ENCODE peak calls at places on chromosomes 12 and 14, in six cellular contexts. X is H4, Y is RWPE1, E is RPMI8226, Q is Daoy, H is NCI-H1048. N is an unnamed sample.

GRCh38 chr14:22852940-22853767 is 16.8 kb downstream of the MMP14 start:
- DNase-seq in E (peak), H (peak), Y (peak), Q (peak), X (peak), N (peak)

GRCh38 chr14:73526036-73526984 is 10.6 kb upstream of the ACOT1 start:
- DNase-seq in H (no peak), X (no peak), Q (peak), E (no peak), Y (peak), N (no peak)

GRCh38 chr14:89418452-89418851 is 1.4 kb upstream of the FOXN3 start:
- DNase-seq in E (peak), Y (no peak), H (no peak), Q (peak), X (no peak), N (no peak)

GRCh38 chr14:95667251-95667693 is 19.0 kb upstream of the TCL1B start:
- DNase-seq in X (no peak), Q (no peak), E (no peak), Y (no peak), H (no peak), N (no peak)

GRCh38 chr12:113298861-113299545 is 35.9 kb downstream of the SLC8B1 start:
- DNase-seq in E (no peak), X (no peak), Y (no peak), Q (peak), H (no peak), N (no peak)

GRCh38 chr14:33791971-33792370 is 158.9 kb downstream of the EGLN3 start:
- DNase-seq in Q (no peak), Y (no peak), X (no peak), H (no peak), E (no peak), N (no peak)

GRCh38 chr14:21913759-21914158 is 240.1 kb upstream of the OR4E1 start:
- DNase-seq in E (peak), X (peak), H (peak), Y (peak), Q (peak), N (peak)

GRCh38 chr14:50714452-50715073 is 46.5 kb upstream of the SAV1 start:
- DNase-seq in Q (peak), X (peak), E (peak), Y (peak), H (no peak), N (peak)

GRCh38 chr14:101071493-101071891 is 168.0 kb upstream of the RTL1 start:
- DNase-seq in H (no peak), X (no peak), Y (no peak), E (no peak), Q (no peak), N (no peak)

GRCh38 chr14:102973706-102974280 is 51.3 kb downstream of the AMN start:
- DNase-seq in H (no peak), E (no peak), Q (no peak), Y (no peak), X (no peak), N (no peak)

GRCh38 chr12:91347686-91348085 is 165.1 kb upstream of the DCN start:
- DNase-seq in Q (no peak), X (no peak), H (no peak), E (no peak), Y (no peak), N (no peak)

GRCh38 chr14:86885280-86885679 is 1107.7 kb downstream of the GALC start:
- DNase-seq in Y (no peak), E (no peak), X (no peak), Q (no peak), H (no peak), N (no peak)

GRCh38 chr12:45596366-45596765 is 133.1 kb upstream of the ARID2 start:
- DNase-seq in E (no peak), X (no peak), H (no peak), Y (no peak), Q (no peak), N (no peak)

GRCh38 chr14:51692646-51693045 is 40.9 kb downstream of the FRMD6 start:
- DNase-seq in E (no peak), X (no peak), Q (no peak), Y (no peak), H (no peak), N (no peak)

GRCh38 chr12:46402451-46402850 is 29.9 kb upstream of the SLC38A2 start:
- DNase-seq in H (no peak), Q (peak), X (peak), E (no peak), Y (peak), N (no peak)

GRCh38 chr12:53193953-53194716 is 12.9 kb downstream of the ITGB7 start:
- DNase-seq in X (no peak), Y (no peak), Q (no peak), E (no peak), H (no peak), N (no peak)

GRCh38 chr12:12294215-12295005 is 27.6 kb upstream of the LRP6 start:
- DNase-seq in E (no peak), Y (no peak), X (no peak), H (no peak), Q (no peak), N (peak)

GRCh38 chr12:93571360-93571853 is 1.1 kb upstream of the SOCS2 start:
- DNase-seq in Y (peak), X (peak), E (peak), Q (peak), H (no peak), N (peak)

GRCh38 chr12:119444462-119445044 is 110.0 kb downstream of the CCDC60 start:
- DNase-seq in X (peak), Q (peak), H (peak), E (peak), Y (peak), N (peak)

GRCh38 chr12:121218588-121219352 is 8.8 kb downstream of the P2RX4 start:
- DNase-seq in X (no peak), H (no peak), E (no peak), Y (no peak), Q (no peak), N (no peak)

GRCh38 chr12:110117948-110118685 is 6.0 kb upstream of the IFT81 start:
- DNase-seq in Q (no peak), E (no peak), Y (no peak), H (no peak), X (no peak), N (peak)

GRCh38 chr14:103699261-103699661 is 16.0 kb downstream of the XRCC3 start:
- DNase-seq in Y (no peak), H (no peak), Q (no peak), X (no peak), E (no peak), N (no peak)

GRCh38 chr12:17369556-17369955 is 720.4 kb downstream of the RERGL start:
- DNase-seq in H (no peak), E (no peak), X (no peak), Y (no peak), Q (no peak), N (no peak)

GRCh38 chr14:61614693-61615092 is 80.6 kb upstream of the HIF1A start:
- DNase-seq in Y (no peak), H (no peak), E (no peak), X (no peak), Q (no peak), N (no peak)

GRCh38 chr12:26499979-26500640 is 304.7 kb downstream of the SSPN start:
- DNase-seq in Y (no peak), Q (no peak), H (no peak), X (no peak), E (no peak), N (no peak)

GRCh38 chr14:52315355-52315718 is 1.2 kb downstream of the PTGER2 start:
- DNase-seq in E (no peak), X (no peak), H (no peak), Q (no peak), Y (no peak), N (no peak)